ENCODE peak calls at places on chromosomes 7 and 10, in six cellular contexts. F is HCT116, G is ovary, I is hepatocyte, X is tibial artery, V is tibial nerve. R is an unnamed sample.

GRCh38 chr7:18175801-18176450 is 148.3 kb upstream of the PRPS1L1 start:
- DNase-seq in F (no peak), G (no peak), I (no peak), X (no peak), V (no peak), R (no peak)

GRCh38 chr7:35036361-35037171 is 719 bp downstream of the DPY19L1 start:
- DNase-seq in F (no peak), G (peak; percentile 38), I (peak; percentile 74), X (peak; percentile 51), V (peak; percentile 20), R (peak; percentile 83)

GRCh38 chr7:154795014-154795413 is 207.9 kb downstream of the PAXIP1 start:
- DNase-seq in F (no peak), G (no peak), I (no peak), X (no peak), V (no peak), R (peak; percentile 68)

GRCh38 chr7:6489612-6490011 is 41.9 kb upstream of the DAGLB start:
- DNase-seq in F (peak; percentile 16), G (no peak), I (no peak), X (no peak), V (no peak), R (no peak)

GRCh38 chr7:134594877-134595276 is 46.0 kb downstream of the AKR1B15 start:
- DNase-seq in F (no peak), G (no peak), I (no peak), X (no peak), V (no peak), R (no peak)

GRCh38 chr10:60883187-60883586 is 60.8 kb downstream of the RHOBTB1 start:
- DNase-seq in F (peak; percentile 8), G (no peak), I (peak; percentile 37), X (no peak), V (no peak), R (peak; percentile 61)

GRCh38 chr10:23172429-23172828 is 19.7 kb upstream of the PTF1A start:
- DNase-seq in F (no peak), G (no peak), I (no peak), X (no peak), V (no peak), R (no peak)

GRCh38 chr10:128000660-128001059 is 93.8 kb downstream of the PTPRE start:
- DNase-seq in F (no peak), G (no peak), I (no peak), X (no peak), V (no peak), R (no peak)

GRCh38 chr7:41630741-41631140 is 72.1 kb downstream of the INHBA start:
- DNase-seq in F (no peak), G (no peak), I (no peak), X (no peak), V (no peak), R (no peak)

GRCh38 chr7:2621061-2621828 is 10.5 kb upstream of the TTYH3 start:
- DNase-seq in F (no peak), G (peak; percentile 82), I (peak; percentile 83), X (no peak), V (no peak), R (peak; percentile 89)

GRCh38 chr10:69413221-69413865 is 3.4 kb downstream of the TACR2 start:
- DNase-seq in F (peak; percentile 34), G (peak; percentile 79), I (peak; percentile 81), X (peak; percentile 88), V (peak; percentile 70), R (peak; percentile 92)

GRCh38 chr10:44389150-44389549 is 4.3 kb upstream of the CXCL12 start:
- DNase-seq in F (no peak), G (no peak), I (no peak), X (peak; percentile 20), V (no peak), R (peak; percentile 31)

GRCh38 chr7:28793383-28793782 is 164.7 kb downstream of the TRIL start:
- DNase-seq in F (no peak), G (no peak), I (no peak), X (no peak), V (no peak), R (no peak)

GRCh38 chr7:65269150-65269856 is 104.4 kb upstream of the ZNF92 start:
- DNase-seq in F (peak; percentile 75), G (no peak), I (peak; percentile 90), X (no peak), V (no peak), R (peak; percentile 99)

GRCh38 chr7:149815661-149816266 is 22.4 kb upstream of the ZNF862 start:
- DNase-seq in F (no peak), G (no peak), I (no peak), X (no peak), V (no peak), R (no peak)

GRCh38 chr7:142556745-142557144 is 192.5 kb upstream of the PRSS1 start:
- DNase-seq in F (peak; percentile 71), G (no peak), I (peak; percentile 65), X (peak; percentile 49), V (peak; percentile 40), R (peak; percentile 84)

GRCh38 chr7:148815612-148816011 is 68.5 kb downstream of the EZH2 start:
- DNase-seq in F (no peak), G (no peak), I (no peak), X (no peak), V (no peak), R (no peak)

GRCh38 chr7:70631732-70632131 is 500.2 kb upstream of the GALNT17 start:
- DNase-seq in F (no peak), G (no peak), I (no peak), X (no peak), V (no peak), R (peak; percentile 86)

GRCh38 chr10:110535958-110536891 is 31.3 kb upstream of the SMC3 start:
- DNase-seq in F (no peak), G (no peak), I (no peak), X (no peak), V (no peak), R (peak; percentile 79)

GRCh38 chr7:159107052-159107892 is 37.4 kb downstream of the VIPR2 start:
- DNase-seq in F (no peak), G (no peak), I (no peak), X (no peak), V (no peak), R (no peak)

GRCh38 chr10:22335204-22335956 is 9.9 kb upstream of the SPAG6 start:
- DNase-seq in F (no peak), G (no peak), I (peak; percentile 72), X (peak; percentile 39), V (peak; percentile 40), R (peak; percentile 84)

GRCh38 chr7:156999611-157000046 is 10.8 kb downstream of the MNX1 start:
- DNase-seq in F (no peak), G (no peak), I (no peak), X (no peak), V (no peak), R (peak; percentile 63)
- H3K4me3 ChIP-seq in F (peak overlapping the region; percentile 59), G (peak overlapping the region; percentile 19), I (peak overlapping the region; percentile 4), X (peak overlapping the region; percentile 50), V (peak overlapping the region; percentile 23), R (peak overlapping the region; percentile 17)

GRCh38 chr7:27118580-27118979 is 12.0 kb downstream of the HOXA4 start:
- DNase-seq in F (no peak), G (no peak), I (no peak), X (no peak), V (no peak), R (no peak)
- H3K4me1 ChIP-seq in F (peaks cover 77% of the 10 kb centered on the region), G (no peaks in the 10 kb centered on the region), I (peaks cover 12% of the 10 kb centered on the region), X (peaks cover 19% of the 10 kb centered on the region), V (no peaks in the 10 kb centered on the region), R (no peaks in the 10 kb centered on the region)

GRCh38 chr10:132030898-132031463 is 34.8 kb upstream of the JAKMIP3 start:
- DNase-seq in F (no peak), G (no peak), I (no peak), X (no peak), V (no peak), R (no peak)
- H3K27me3 ChIP-seq in F (no peaks in the 10 kb centered on the region), G (no peaks in the 10 kb centered on the region), I (peaks cover 34% of the 10 kb centered on the region), X (no peaks in the 10 kb centered on the region), V (peaks cover 55% of the 10 kb centered on the region), R (peaks cover 18% of the 10 kb centered on the region)

GRCh38 chr7:151876899-151877777 is at the start of gene PRKAG2:
- DNase-seq in F (no peak), G (peak; percentile 67), I (peak; percentile 73), X (peak; percentile 80), V (peak; percentile 65), R (peak; percentile 77)
- H3K4me3 ChIP-seq in F (peak within 1 kb of the TSS; percentile 66), G (peak within 1 kb of the TSS; percentile 84), I (peak within 1 kb of the TSS; percentile 89), X (peak within 1 kb of the TSS; percentile 79), V (peak within 1 kb of the TSS; percentile 74), R (peak within 1 kb of the TSS; percentile 85)

R was measured in endodermal cell.